ENCODE peak calls at places on chromosomes 1 and 21, in four cellular contexts. B is K562, P is GM12878, S is HCT116. D is an unnamed sample.

GRCh38 chr1:33094971-33095604 is 14.1 kb downstream of the AZIN2 start:
- DNase-seq in B (peak), S (peak), P (no peak), D (peak)

GRCh38 chr1:236280438-236281285 is 1.1 kb downstream of the ERO1B start:
- DNase-seq in B (no peak), P (no peak), S (no peak), D (no peak)

GRCh38 chr1:216944864-216945505 is 221.8 kb upstream of the ESRRG start:
- DNase-seq in P (no peak), S (no peak), B (no peak), D (no peak)

GRCh38 chr1:153774036-153774435 is 1.2 kb upstream of the SLC27A3 start:
- DNase-seq in B (no peak), P (no peak), S (no peak), D (no peak)

GRCh38 chr1:71522721-71523120 is 441.9 kb upstream of the ZRANB2 start:
- DNase-seq in S (no peak), B (no peak), P (no peak), D (no peak)

GRCh38 chr1:101905298-101905794 is 91.4 kb downstream of the OLFM3 start:
- DNase-seq in B (no peak), P (no peak), S (no peak), D (no peak)

GRCh38 chr1:91604632-91605031 is 104.0 kb downstream of the CDC7 start:
- DNase-seq in S (no peak), P (no peak), B (no peak), D (no peak)

GRCh38 chr1:225471453-225472301 is 43.8 kb upstream of the LBR start:
- DNase-seq in B (no peak), P (no peak), S (no peak), D (peak)

GRCh38 chr1:211653907-211654553 is 21.4 kb downstream of the NEK2 start:
- DNase-seq in P (no peak), S (no peak), B (no peak), D (no peak)

GRCh38 chr1:156153362-156153761 is at the start of gene SEMA4A:
- DNase-seq in S (no peak), B (no peak), P (no peak), D (no peak)

GRCh38 chr1:168833352-168833751 is 104.3 kb upstream of the DPT start:
- DNase-seq in P (no peak), S (no peak), B (no peak), D (no peak)

GRCh38 chr1:25858494-25858893 is 763 bp downstream of the AUNIP start:
- DNase-seq in S (no peak), B (no peak), P (no peak), D (no peak)

GRCh38 chr21:46368533-46369285 is 44.8 kb downstream of the PCNT start:
- DNase-seq in B (no peak), S (no peak), P (peak), D (no peak)

GRCh38 chr21:39581414-39581813 is 31.3 kb upstream of the B3GALT5 start:
- DNase-seq in P (no peak), S (no peak), B (peak), D (no peak)

DNA sequence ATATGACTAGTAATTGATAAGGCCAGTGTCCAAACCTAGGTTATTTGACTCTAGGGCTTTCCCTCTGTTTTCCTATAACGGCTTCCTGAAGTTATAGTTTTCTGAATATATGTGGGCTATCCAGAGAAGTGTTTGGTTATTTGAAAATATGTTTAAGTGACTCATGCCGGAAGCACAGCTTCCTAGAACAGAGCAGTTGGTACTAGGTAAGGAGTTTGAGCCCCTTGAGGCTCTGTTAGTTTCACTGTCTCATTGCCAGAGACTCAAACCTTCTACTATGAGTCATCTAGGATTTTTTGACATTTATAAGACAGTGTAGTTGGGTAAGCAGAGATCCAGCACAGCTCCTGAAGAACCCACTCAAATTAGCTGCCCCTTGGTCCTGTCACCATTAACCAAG is 27.1 kb upstream of the LEPR start:
- DNase-seq in P (peak), B (no peak), S (no peak), D (no peak)
- TF ChIP-seq EGR1 in P (no peak), B (no peak), S (no peak), D (no peak)

GRCh38 chr1:99482750-99483149 is 163.2 kb upstream of the PALMD start:
- DNase-seq in B (no peak), P (no peak), S (no peak), D (no peak)

GRCh38 chr1:99475991-99476532 is 169.9 kb upstream of the PALMD start:
- DNase-seq in B (no peak), P (no peak), S (no peak), D (no peak)

GRCh38 chr1:99482286-99482685 is 163.6 kb upstream of the PALMD start:
- DNase-seq in S (no peak), B (no peak), P (no peak), D (no peak)

GRCh38 chr1:99481391-99481996 is 164.4 kb upstream of the PALMD start:
- DNase-seq in B (peak), S (peak), P (no peak), D (no peak)
- TF ChIP-seq JUND in B (no peak), S (no peak), P (no peak), D (no peak)

GRCh38 chr1:183891158-183891557 is 86.2 kb downstream of the RGL1 start:
- DNase-seq in B (no peak), S (no peak), P (no peak), D (no peak)
- TF ChIP-seq EGR1 in B (no peak), S (no peak), P (no peak), D (no peak)

GRCh38 chr1:108854226-108855019 is 2.5 kb downstream of the AKNAD1 start:
- DNase-seq in P (no peak), B (no peak), S (no peak), D (no peak)
- TF ChIP-seq JUND in P (no peak), B (no peak), S (no peak), D (no peak)

DNA sequence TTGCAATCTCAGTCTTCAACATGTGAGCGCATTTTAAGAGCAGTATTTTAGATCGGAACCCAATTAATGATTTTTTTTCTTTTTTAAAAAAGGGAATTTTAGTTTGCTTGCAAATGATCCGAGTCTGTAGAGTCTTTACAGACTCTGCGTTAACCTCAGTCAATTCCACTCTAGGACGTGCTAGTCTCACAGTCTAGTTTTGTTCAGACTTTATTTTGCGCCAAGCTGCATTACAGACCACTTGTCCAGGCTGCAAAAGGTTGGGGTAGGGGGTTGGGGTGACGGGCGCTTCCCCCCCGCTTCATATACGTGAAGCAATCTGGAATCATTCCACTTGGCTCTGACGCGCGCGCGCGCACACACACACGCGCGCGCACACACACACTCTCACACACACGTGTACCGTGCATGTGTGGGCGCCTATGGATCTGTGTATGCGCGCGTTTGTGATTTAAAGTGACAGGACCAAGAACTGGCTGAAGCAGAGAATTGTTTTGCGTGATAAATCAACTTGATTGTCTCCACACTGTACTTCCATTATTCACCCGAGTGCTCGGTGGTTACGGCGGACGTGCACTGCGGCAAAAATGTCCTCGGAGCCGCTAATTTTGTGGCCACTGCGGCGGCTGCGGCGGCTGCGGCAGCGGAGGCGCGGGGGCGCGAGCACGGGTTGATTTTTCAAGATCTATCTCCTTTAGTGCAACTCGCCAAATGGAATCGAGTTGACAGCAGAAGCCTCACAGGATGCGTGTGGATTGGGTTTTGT is 25.5 kb upstream of the NFIA start:
- DNase-seq in S (peak), P (no peak), B (peak), D (no peak)
- TF ChIP-seq EGR1 in S (peak), P (no peak), B (peak), D (no peak)